ENCODE peak calls at places on chromosome 5, in four cellular contexts. I, N, S and H are unnamed samples.

GRCh38 chr5:10724799-10725507 is 36.1 kb downstream of the DAP start:
- DNase-seq in I (peak), N (no peak), S (no peak), H (no peak)

GRCh38 chr5:170570492-170570891 is 66.7 kb downstream of the KCNIP1 start:
- DNase-seq in N (no peak), I (no peak), S (no peak), H (no peak)

GRCh38 chr5:95655575-95655974 is 9.0 kb downstream of the RFESD start:
- DNase-seq in S (no peak), N (no peak), I (no peak), H (no peak)

GRCh38 chr5:157524887-157525286 is 50.7 kb downstream of the ADAM19 start:
- DNase-seq in I (no peak), N (no peak), S (no peak), H (no peak)

GRCh38 chr5:35012796-35013195 is 35.0 kb downstream of the AGXT2 start:
- DNase-seq in I (no peak), N (no peak), S (no peak), H (no peak)

GRCh38 chr5:109692011-109692410 is 2.3 kb downstream of the MAN2A1 start:
- DNase-seq in S (no peak), I (peak), N (no peak), H (no peak)

GRCh38 chr5:170846416-170846815 is 15.4 kb upstream of the RANBP17 start:
- DNase-seq in S (no peak), I (no peak), N (no peak), H (no peak)

GRCh38 chr5:144742376-144742775 is 571.7 kb downstream of the KCTD16 start:
- DNase-seq in S (no peak), I (no peak), N (no peak), H (no peak)

GRCh38 chr5:25694805-25695204 is 1050.0 kb upstream of the CDH10 start:
- DNase-seq in I (no peak), N (no peak), S (no peak), H (no peak)

GRCh38 chr5:122844136-122844915 is 1.1 kb upstream of the SNX24 start:
- DNase-seq in N (no peak), I (no peak), S (no peak), H (no peak)